ENCODE peak calls at places on chromosomes 7 and 10, in seven cellular contexts. One of them, this sample, is unnamed.

GRCh38 chr10:34813626-34814227 is 1.4 kb downstream of the PARD3 start:
- DNase-seq in GM12891: no peak
- DNase-seq in K562: no peak
- DNase-seq in H1: no peak
- DNase-seq in HepG2: peak; percentile 42
- DNase-seq in GM12878: no peak
- DNase-seq in SK-N-SH: no peak
- DNase-seq in this sample: no peak

GRCh38 chr7:45646996-45647411 is 72.8 kb downstream of the ADCY1 start:
- DNase-seq in GM12891: no peak
- DNase-seq in K562: no peak
- DNase-seq in H1: no peak
- DNase-seq in HepG2: no peak
- DNase-seq in GM12878: no peak
- DNase-seq in SK-N-SH: peak; percentile 82
- DNase-seq in this sample: no peak

GRCh38 chr7:36045275-36045674 is 107.8 kb upstream of the EEPD1 start:
- DNase-seq in GM12891: no peak
- DNase-seq in K562: no peak
- DNase-seq in H1: no peak
- DNase-seq in HepG2: no peak
- DNase-seq in GM12878: no peak
- DNase-seq in SK-N-SH: no peak
- DNase-seq in this sample: no peak

GRCh38 chr7:99379043-99379577 is 4.6 kb downstream of the ARPC1B start:
- DNase-seq in GM12891: no peak
- DNase-seq in K562: peak; percentile 55
- DNase-seq in H1: no peak
- DNase-seq in HepG2: no peak
- DNase-seq in GM12878: peak; percentile 68
- DNase-seq in SK-N-SH: no peak
- DNase-seq in this sample: no peak

GRCh38 chr7:157278791-157279678 is 57.8 kb upstream of the DNAJB6 start:
- DNase-seq in GM12891: no peak
- DNase-seq in K562: peak; percentile 51
- DNase-seq in H1: no peak
- DNase-seq in HepG2: no peak
- DNase-seq in GM12878: no peak
- DNase-seq in SK-N-SH: peak; percentile 46
- DNase-seq in this sample: peak; percentile 67

GRCh38 chr10:29689001-29689400 is 54.2 kb upstream of the SVIL start:
- DNase-seq in GM12891: no peak
- DNase-seq in K562: no peak
- DNase-seq in H1: no peak
- DNase-seq in HepG2: peak; percentile 21
- DNase-seq in GM12878: no peak
- DNase-seq in SK-N-SH: no peak
- DNase-seq in this sample: no peak

GRCh38 chr10:86673827-86674581 is 5.7 kb downstream of the LDB3 start:
- DNase-seq in GM12891: no peak
- DNase-seq in K562: no peak
- DNase-seq in H1: no peak
- DNase-seq in HepG2: no peak
- DNase-seq in GM12878: no peak
- DNase-seq in SK-N-SH: peak; percentile 79
- DNase-seq in this sample: no peak

GRCh38 chr10:71297343-71297742 is 21.7 kb upstream of the SLC29A3 start:
- DNase-seq in GM12891: no peak
- DNase-seq in K562: no peak
- DNase-seq in H1: no peak
- DNase-seq in HepG2: no peak
- DNase-seq in GM12878: no peak
- DNase-seq in SK-N-SH: no peak
- DNase-seq in this sample: no peak

GRCh38 chr7:100655908-100656674 is at the start of gene ACTL6B:
- DNase-seq in GM12891: no peak
- DNase-seq in K562: peak; percentile 100
- DNase-seq in H1: no peak
- DNase-seq in HepG2: no peak
- DNase-seq in GM12878: no peak
- DNase-seq in SK-N-SH: peak; percentile 100
- DNase-seq in this sample: no peak

GRCh38 chr10:71784679-71785272 is 11.5 kb upstream of the VSIR start:
- DNase-seq in GM12891: no peak
- DNase-seq in K562: no peak
- DNase-seq in H1: no peak
- DNase-seq in HepG2: no peak
- DNase-seq in GM12878: no peak
- DNase-seq in SK-N-SH: no peak
- DNase-seq in this sample: no peak

GRCh38 chr7:48887500-48887899 is 36.8 kb upstream of the CDC14C start:
- DNase-seq in GM12891: no peak
- DNase-seq in K562: no peak
- DNase-seq in H1: no peak
- DNase-seq in HepG2: no peak
- DNase-seq in GM12878: no peak
- DNase-seq in SK-N-SH: no peak
- DNase-seq in this sample: no peak

GRCh38 chr7:25656581-25657026 is 428.3 kb upstream of the NPVF start:
- DNase-seq in GM12891: no peak
- DNase-seq in K562: no peak
- DNase-seq in H1: no peak
- DNase-seq in HepG2: no peak
- DNase-seq in GM12878: no peak
- DNase-seq in SK-N-SH: peak; percentile 34
- DNase-seq in this sample: no peak

GRCh38 chr10:63236113-63236935 is 103.2 kb downstream of the NRBF2 start:
- DNase-seq in GM12891: peak; percentile 7
- DNase-seq in K562: peak; percentile 52
- DNase-seq in H1: no peak
- DNase-seq in HepG2: peak; percentile 44
- DNase-seq in GM12878: no peak
- DNase-seq in SK-N-SH: no peak
- DNase-seq in this sample: no peak

GRCh38 chr10:89414879-89415821 is 782 bp downstream of the IFIT5 start:
- DNase-seq in GM12891: peak; percentile 28
- DNase-seq in K562: no peak
- DNase-seq in H1: no peak
- DNase-seq in HepG2: no peak
- DNase-seq in GM12878: no peak
- DNase-seq in SK-N-SH: peak; percentile 82
- DNase-seq in this sample: peak; percentile 35

GRCh38 chr7:55593515-55594318 is 21.4 kb upstream of the VOPP1 start:
- DNase-seq in GM12891: no peak
- DNase-seq in K562: peak; percentile 63
- DNase-seq in H1: no peak
- DNase-seq in HepG2: peak; percentile 38
- DNase-seq in GM12878: no peak
- DNase-seq in SK-N-SH: peak; percentile 80
- DNase-seq in this sample: no peak

GRCh38 chr10:97277551-97277950 is 14.9 kb downstream of the ARHGAP19 start:
- DNase-seq in GM12891: no peak
- DNase-seq in K562: no peak
- DNase-seq in H1: no peak
- DNase-seq in HepG2: no peak
- DNase-seq in GM12878: no peak
- DNase-seq in SK-N-SH: no peak
- DNase-seq in this sample: no peak

GRCh38 chr7:30321992-30322637 is 37.7 kb downstream of the ZNRF2 start:
- DNase-seq in GM12891: no peak
- DNase-seq in K562: peak; percentile 19
- DNase-seq in H1: no peak
- DNase-seq in HepG2: no peak
- DNase-seq in GM12878: peak; percentile 74
- DNase-seq in SK-N-SH: no peak
- DNase-seq in this sample: peak; percentile 18

GRCh38 chr10:37314350-37314749 is 189.0 kb downstream of the ANKRD30A start:
- DNase-seq in GM12891: no peak
- DNase-seq in K562: no peak
- DNase-seq in H1: no peak
- DNase-seq in HepG2: no peak
- DNase-seq in GM12878: no peak
- DNase-seq in SK-N-SH: no peak
- DNase-seq in this sample: no peak

GRCh38 chr10:91197044-91197651 is 23.3 kb upstream of the PCGF5 start:
- DNase-seq in GM12891: no peak
- DNase-seq in K562: no peak
- DNase-seq in H1: no peak
- DNase-seq in HepG2: no peak
- DNase-seq in GM12878: no peak
- DNase-seq in SK-N-SH: no peak
- DNase-seq in this sample: no peak

GRCh38 chr10:73136627-73137026 is 26.4 kb downstream of the NUDT13 start:
- DNase-seq in GM12891: no peak
- DNase-seq in K562: no peak
- DNase-seq in H1: no peak
- DNase-seq in HepG2: no peak
- DNase-seq in GM12878: no peak
- DNase-seq in SK-N-SH: no peak
- DNase-seq in this sample: no peak

GRCh38 chr7:2258661-2259365 is 16.8 kb downstream of the NUDT1 start:
- DNase-seq in GM12891: no peak
- DNase-seq in K562: no peak
- DNase-seq in H1: no peak
- DNase-seq in HepG2: no peak
- DNase-seq in GM12878: peak; percentile 50
- DNase-seq in SK-N-SH: peak; percentile 33
- DNase-seq in this sample: peak; percentile 80

GRCh38 chr7:117332031-117332430 is 9.2 kb upstream of the WNT2 start:
- DNase-seq in GM12891: no peak
- DNase-seq in K562: no peak
- DNase-seq in H1: no peak
- DNase-seq in HepG2: no peak
- DNase-seq in GM12878: no peak
- DNase-seq in SK-N-SH: no peak
- DNase-seq in this sample: no peak

GRCh38 chr7:46680147-46680546 is 759.1 kb upstream of the IGFBP3 start:
- DNase-seq in GM12891: no peak
- DNase-seq in K562: no peak
- DNase-seq in H1: no peak
- DNase-seq in HepG2: no peak
- DNase-seq in GM12878: no peak
- DNase-seq in SK-N-SH: no peak
- DNase-seq in this sample: no peak

GRCh38 chr10:19702215-19702614 is 114.0 kb upstream of the PLXDC2 start:
- DNase-seq in GM12891: no peak
- DNase-seq in K562: no peak
- DNase-seq in H1: no peak
- DNase-seq in HepG2: no peak
- DNase-seq in GM12878: no peak
- DNase-seq in SK-N-SH: no peak
- DNase-seq in this sample: no peak

GRCh38 chr10:119349937-119350513 is 142.7 kb downstream of the GRK5 start:
- DNase-seq in GM12891: no peak
- DNase-seq in K562: no peak
- DNase-seq in H1: no peak
- DNase-seq in HepG2: no peak
- DNase-seq in GM12878: no peak
- DNase-seq in SK-N-SH: no peak
- DNase-seq in this sample: no peak

GRCh38 chr7:105805619-105806018 is 70.8 kb downstream of the ATXN7L1 start:
- DNase-seq in GM12891: no peak
- DNase-seq in K562: no peak
- DNase-seq in H1: no peak
- DNase-seq in HepG2: no peak
- DNase-seq in GM12878: no peak
- DNase-seq in SK-N-SH: no peak
- DNase-seq in this sample: no peak

GRCh38 chr10:79089579-79090110 is 20.9 kb downstream of the ZMIZ1 start:
- DNase-seq in GM12891: no peak
- DNase-seq in K562: no peak
- DNase-seq in H1: no peak
- DNase-seq in HepG2: no peak
- DNase-seq in GM12878: no peak
- DNase-seq in SK-N-SH: no peak
- DNase-seq in this sample: no peak

GRCh38 chr10:110215286-110215685 is 7.9 kb downstream of the MXI1 start:
- DNase-seq in GM12891: no peak
- DNase-seq in K562: no peak
- DNase-seq in H1: no peak
- DNase-seq in HepG2: no peak
- DNase-seq in GM12878: no peak
- DNase-seq in SK-N-SH: no peak
- DNase-seq in this sample: no peak

GRCh38 chr7:92242972-92243371 is 2.7 kb downstream of the KRIT1 start:
- DNase-seq in GM12891: no peak
- DNase-seq in K562: no peak
- DNase-seq in H1: no peak
- DNase-seq in HepG2: no peak
- DNase-seq in GM12878: no peak
- DNase-seq in SK-N-SH: no peak
- DNase-seq in this sample: no peak

GRCh38 chr10:49281461-49281860 is 17.5 kb upstream of the C10orf71 start:
- DNase-seq in GM12891: no peak
- DNase-seq in K562: peak; percentile 62
- DNase-seq in H1: peak; percentile 15
- DNase-seq in HepG2: no peak
- DNase-seq in GM12878: no peak
- DNase-seq in SK-N-SH: peak; percentile 28
- DNase-seq in this sample: no peak
- TF ChIP-seq TAF1 in GM12891: no peak
- TF ChIP-seq TAF1 in K562: no peak
- TF ChIP-seq TAF1 in H1: no peak
- TF ChIP-seq TAF1 in HepG2: no peak
- TF ChIP-seq TAF1 in GM12878: no peak
- TF ChIP-seq TAF1 in SK-N-SH: no peak
- TF ChIP-seq TAF1 in this sample: no peak

DNA sequence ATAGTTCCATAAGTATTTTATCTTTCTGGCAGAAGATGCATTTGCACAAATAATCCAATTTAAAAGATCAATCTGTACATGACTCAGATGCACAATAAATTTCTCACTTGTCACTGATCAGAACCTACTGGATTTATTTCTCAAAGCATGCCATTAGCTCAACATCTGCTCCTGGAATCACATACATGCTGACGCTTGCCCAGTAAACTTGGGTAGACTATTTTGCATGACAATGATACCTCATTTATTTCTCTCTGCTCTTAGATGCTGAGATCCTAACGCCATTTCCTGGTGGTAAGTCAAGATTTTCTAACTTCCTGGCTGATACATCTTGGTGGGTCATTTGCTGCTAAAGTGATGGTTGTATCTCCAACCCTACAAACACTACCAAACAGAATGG is 33.8 kb upstream of the C10orf120 start:
- DNase-seq in GM12891: no peak
- DNase-seq in K562: no peak
- DNase-seq in H1: no peak
- DNase-seq in HepG2: no peak
- DNase-seq in GM12878: no peak
- DNase-seq in SK-N-SH: no peak
- DNase-seq in this sample: no peak
- TF ChIP-seq TAF1 in GM12891: no peak
- TF ChIP-seq TAF1 in K562: no peak
- TF ChIP-seq TAF1 in H1: no peak
- TF ChIP-seq TAF1 in HepG2: no peak
- TF ChIP-seq TAF1 in GM12878: no peak
- TF ChIP-seq TAF1 in SK-N-SH: no peak
- TF ChIP-seq TAF1 in this sample: no peak

GRCh38 chr10:132506711-132507466 is 30.7 kb upstream of the INPP5A start:
- DNase-seq in GM12891: no peak
- DNase-seq in K562: no peak
- DNase-seq in H1: no peak
- DNase-seq in HepG2: no peak
- DNase-seq in GM12878: no peak
- DNase-seq in SK-N-SH: no peak
- DNase-seq in this sample: no peak
- TF ChIP-seq TAF1 in GM12891: no peak
- TF ChIP-seq TAF1 in K562: no peak
- TF ChIP-seq TAF1 in H1: no peak
- TF ChIP-seq TAF1 in HepG2: no peak
- TF ChIP-seq TAF1 in GM12878: no peak
- TF ChIP-seq TAF1 in SK-N-SH: no peak
- TF ChIP-seq TAF1 in this sample: no peak

GRCh38 chr10:121595806-121596667 is 2.2 kb downstream of the FGFR2 start:
- DNase-seq in GM12891: no peak
- DNase-seq in K562: no peak
- DNase-seq in H1: no peak
- DNase-seq in HepG2: no peak
- DNase-seq in GM12878: no peak
- DNase-seq in SK-N-SH: no peak
- DNase-seq in this sample: no peak
- TF ChIP-seq TAF1 in GM12891: no peak
- TF ChIP-seq TAF1 in K562: no peak
- TF ChIP-seq TAF1 in H1: no peak
- TF ChIP-seq TAF1 in HepG2: no peak
- TF ChIP-seq TAF1 in GM12878: no peak
- TF ChIP-seq TAF1 in SK-N-SH: no peak
- TF ChIP-seq TAF1 in this sample: no peak